ENCODE peak calls at places on chromosomes 2 and 18, in ten cellular contexts. X, K, Y, F, W, J, Z, E, H and T are unnamed samples.

GRCh38 chr2:162579986-162580385 is 236.1 kb downstream of the GCA start:
- DNase-seq in X (no peak), Y (no peak), H (no peak), J (no peak), F (no peak), K (peak), E (no peak), Z (peak), W (peak), T (no peak)

GRCh38 chr2:157364257-157364974 is 38.8 kb upstream of the ERMN start:
- DNase-seq in W (no peak), K (no peak), Y (no peak), J (no peak), Z (no peak), X (no peak), H (no peak), E (no peak), F (peak), T (no peak)

GRCh38 chr18:49708674-49709580 is 104.4 kb downstream of the ACAA2 start:
- DNase-seq in W (no peak), E (no peak), J (no peak), Y (no peak), F (no peak), Z (no peak), K (no peak), H (no peak), X (no peak), T (no peak)

GRCh38 chr2:238947920-238948710 is 100.2 kb downstream of the TWIST2 start:
- DNase-seq in E (peak), F (no peak), H (peak), K (no peak), X (no peak), Z (peak), Y (peak), J (no peak), W (no peak), T (no peak)

GRCh38 chr2:123419976-123420375 is 605.1 kb upstream of the CNTNAP5 start:
- DNase-seq in E (no peak), F (no peak), H (no peak), X (no peak), J (no peak), Z (no peak), Y (no peak), W (no peak), K (no peak), T (no peak)

GRCh38 chr2:5539281-5540211 is 152.6 kb upstream of the SOX11 start:
- DNase-seq in X (no peak), W (no peak), E (no peak), Z (no peak), Y (no peak), J (no peak), K (peak), F (no peak), H (no peak), T (no peak)

GRCh38 chr18:37716106-37716708 is 150.6 kb upstream of the CELF4 start:
- DNase-seq in Y (no peak), K (peak), X (no peak), J (no peak), W (no peak), E (no peak), H (no peak), F (no peak), Z (no peak), T (no peak)

GRCh38 chr18:79507546-79508480 is 112.1 kb downstream of the NFATC1 start:
- DNase-seq in Y (peak), W (no peak), X (peak), F (no peak), E (peak), Z (peak), J (no peak), K (peak), H (peak), T (no peak)

GRCh38 chr2:174836345-174836999 is 72.2 kb upstream of the CHRNA1 start:
- DNase-seq in J (no peak), K (peak), F (peak), Z (peak), W (no peak), E (no peak), X (no peak), Y (no peak), H (no peak), T (no peak)

GRCh38 chr18:29012364-29012763 is 835.4 kb upstream of the CDH2 start:
- DNase-seq in Z (no peak), Y (no peak), X (no peak), K (no peak), W (no peak), F (no peak), E (no peak), H (no peak), J (no peak), T (no peak)

GRCh38 chr2:187546762-187547333 is 7.4 kb downstream of the TFPI start:
- DNase-seq in F (no peak), X (no peak), Y (no peak), K (no peak), Z (peak), W (no peak), E (no peak), H (no peak), J (no peak), T (no peak)

GRCh38 chr2:200158586-200159365 is 147.7 kb upstream of the SPATS2L start:
- DNase-seq in J (no peak), E (no peak), K (no peak), W (no peak), X (no peak), F (no peak), Y (no peak), H (no peak), Z (no peak), T (no peak)

GRCh38 chr2:153510996-153511395 is 32.4 kb upstream of the RPRM start:
- DNase-seq in K (no peak), X (no peak), W (no peak), H (no peak), F (no peak), J (no peak), E (no peak), Y (no peak), Z (no peak), T (no peak)

GRCh38 chr2:209145941-209146681 is 277.7 kb upstream of the MAP2 start:
- DNase-seq in X (no peak), E (no peak), F (no peak), K (no peak), H (no peak), Z (no peak), W (no peak), J (no peak), Y (no peak), T (no peak)

GRCh38 chr18:34723143-34723542 is 13.0 kb downstream of the DTNA start:
- DNase-seq in J (no peak), Z (peak), H (no peak), E (no peak), F (no peak), K (no peak), Y (no peak), W (no peak), X (no peak), T (no peak)

GRCh38 chr2:38744399-38744780 is 6.8 kb downstream of the SRSF7 start:
- DNase-seq in Y (no peak), J (no peak), W (no peak), K (no peak), F (no peak), H (no peak), E (no peak), Z (no peak), X (no peak), T (no peak)

GRCh38 chr18:74530584-74530862 is 3.8 kb upstream of the CNDP1 start:
- DNase-seq in K (no peak), W (no peak), Y (no peak), X (no peak), Z (no peak), F (peak), H (no peak), J (no peak), E (no peak), T (no peak)

GRCh38 chr18:78085241-78086185 is 835.9 kb downstream of the GALR1 start:
- DNase-seq in E (no peak), J (no peak), X (no peak), F (no peak), K (no peak), Y (no peak), H (no peak), W (no peak), Z (no peak), T (no peak)

GRCh38 chr2:165432234-165432966 is 37.1 kb upstream of the CSRNP3 start:
- DNase-seq in W (no peak), H (no peak), J (no peak), Y (no peak), E (no peak), X (no peak), Z (no peak), F (no peak), K (no peak), T (no peak)

GRCh38 chr18:67260841-67261240 is 255.7 kb downstream of the DSEL start:
- DNase-seq in J (no peak), K (no peak), F (no peak), Z (peak), H (no peak), Y (no peak), E (no peak), W (no peak), X (no peak), T (no peak)

GRCh38 chr2:66573412-66573811 is 138.5 kb downstream of the MEIS1 start:
- DNase-seq in K (peak), Z (no peak), Y (no peak), X (no peak), H (no peak), W (no peak), J (no peak), E (no peak), F (no peak), T (no peak)

GRCh38 chr2:226514895-226515294 is 284.7 kb downstream of the IRS1 start:
- DNase-seq in K (no peak), W (no peak), X (no peak), F (no peak), H (no peak), J (no peak), Z (peak), Y (no peak), E (no peak), T (no peak)

GRCh38 chr2:233867993-233868532 is at the start of gene MSL3B:
- DNase-seq in Y (no peak), Z (peak), J (peak), X (peak), E (no peak), K (peak), F (peak), W (peak), H (peak), T (no peak)

GRCh38 chr2:177693658-177694334 is 301.2 kb downstream of the AGPS start:
- DNase-seq in Y (peak), J (no peak), W (no peak), X (no peak), K (no peak), E (no peak), Z (no peak), F (no peak), H (no peak), T (no peak)

GRCh38 chr2:173972636-173973035 is 7.5 kb upstream of the SP3 start:
- DNase-seq in W (no peak), X (no peak), F (no peak), Y (no peak), J (no peak), K (no peak), H (no peak), E (no peak), Z (no peak), T (no peak)

GRCh38 chr18:4842287-4842686 is 354.8 kb downstream of the AKAIN1 start:
- DNase-seq in H (no peak), K (no peak), X (no peak), Y (no peak), W (no peak), Z (no peak), F (no peak), E (no peak), J (no peak), T (no peak)

GRCh38 chr2:8059255-8059654 is 622.6 kb upstream of the ID2 start:
- DNase-seq in Z (no peak), W (no peak), Y (no peak), F (no peak), E (no peak), K (no peak), H (no peak), X (no peak), J (no peak), T (no peak)

DNA sequence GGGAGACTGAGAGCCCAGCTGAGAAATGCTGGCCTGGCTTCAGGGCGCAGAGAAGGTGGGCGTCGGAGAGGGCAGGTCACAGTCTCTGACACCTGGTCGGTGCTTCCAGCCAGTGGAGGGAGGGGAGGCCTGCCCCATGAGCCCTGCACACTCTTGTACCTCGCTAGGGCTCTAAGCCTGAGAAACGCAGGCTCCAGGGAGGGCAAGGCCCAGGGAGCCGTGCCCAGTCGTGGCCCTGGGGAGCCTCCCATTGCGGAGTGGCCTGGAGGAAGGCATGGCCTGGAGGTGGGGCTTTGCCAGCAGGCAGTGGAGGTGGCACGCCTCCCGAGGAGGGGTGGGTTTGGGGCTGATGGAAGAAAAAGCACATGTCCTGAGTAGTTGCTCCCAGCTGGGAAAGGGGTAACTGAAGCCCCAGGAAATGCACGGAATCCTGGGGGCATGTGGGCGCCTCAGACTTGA is 39.0 kb downstream of the MTERF4 start:
- DNase-seq in J (no peak), F (no peak), H (no peak), Y (peak), E (no peak), W (no peak), X (peak), K (no peak), Z (no peak), T (no peak)
- H3K4me3 ChIP-seq in J (no peak), F (no peak), H (no peak), Y (no peak), E (no peak), W (peak), X (no peak), K (no peak), Z (no peak), T (no peak)

DNA sequence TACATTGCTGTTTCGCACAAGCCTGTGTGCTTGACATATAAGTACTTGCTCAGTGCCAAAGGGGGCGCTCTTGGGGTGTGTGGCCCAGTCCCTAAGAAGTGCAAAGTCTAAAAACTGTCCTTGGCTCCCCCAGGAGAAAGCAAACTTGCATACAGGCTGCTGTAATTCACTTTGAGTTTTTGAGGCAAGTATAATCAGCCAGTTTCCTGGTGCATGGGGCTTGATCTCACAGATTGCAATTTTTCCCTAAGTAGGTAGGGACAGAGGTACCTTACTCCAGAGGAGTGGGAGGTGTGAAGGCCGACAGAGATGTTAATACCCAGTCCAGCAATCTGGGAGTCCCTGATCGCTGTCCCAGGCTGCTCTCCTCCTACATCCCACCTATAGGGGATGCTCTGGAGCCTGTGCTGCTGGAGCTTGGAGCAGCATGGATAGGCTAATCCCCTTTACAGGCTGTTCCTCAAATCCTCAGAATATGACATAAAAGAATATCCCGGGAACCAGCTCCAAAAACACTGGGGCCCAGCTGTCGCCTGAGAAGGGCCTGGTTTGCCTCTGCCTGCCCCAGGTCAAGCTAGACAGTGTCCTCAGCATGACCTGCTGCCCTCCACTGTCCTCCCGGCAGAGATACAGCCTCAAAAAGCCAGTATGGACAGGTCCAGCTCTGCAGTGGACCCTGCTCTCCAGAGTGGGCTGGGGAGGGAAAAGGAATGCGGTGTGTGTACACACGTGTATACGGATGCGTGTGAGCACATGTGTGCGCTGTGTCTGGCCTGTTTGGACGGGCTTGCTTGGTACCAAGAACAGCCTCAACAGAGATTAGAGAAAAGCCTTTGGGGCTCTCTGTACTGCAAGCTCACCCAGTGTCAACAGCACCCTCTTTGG is 136.6 kb upstream of the HAAO start:
- DNase-seq in J (no peak), Z (peak), H (no peak), X (no peak), Y (no peak), F (peak), K (peak), E (no peak), W (peak), T (no peak)
- H3K4me3 ChIP-seq in J (no peak), Z (no peak), H (no peak), X (no peak), Y (no peak), F (no peak), K (no peak), E (no peak), W (no peak), T (no peak)

DNA sequence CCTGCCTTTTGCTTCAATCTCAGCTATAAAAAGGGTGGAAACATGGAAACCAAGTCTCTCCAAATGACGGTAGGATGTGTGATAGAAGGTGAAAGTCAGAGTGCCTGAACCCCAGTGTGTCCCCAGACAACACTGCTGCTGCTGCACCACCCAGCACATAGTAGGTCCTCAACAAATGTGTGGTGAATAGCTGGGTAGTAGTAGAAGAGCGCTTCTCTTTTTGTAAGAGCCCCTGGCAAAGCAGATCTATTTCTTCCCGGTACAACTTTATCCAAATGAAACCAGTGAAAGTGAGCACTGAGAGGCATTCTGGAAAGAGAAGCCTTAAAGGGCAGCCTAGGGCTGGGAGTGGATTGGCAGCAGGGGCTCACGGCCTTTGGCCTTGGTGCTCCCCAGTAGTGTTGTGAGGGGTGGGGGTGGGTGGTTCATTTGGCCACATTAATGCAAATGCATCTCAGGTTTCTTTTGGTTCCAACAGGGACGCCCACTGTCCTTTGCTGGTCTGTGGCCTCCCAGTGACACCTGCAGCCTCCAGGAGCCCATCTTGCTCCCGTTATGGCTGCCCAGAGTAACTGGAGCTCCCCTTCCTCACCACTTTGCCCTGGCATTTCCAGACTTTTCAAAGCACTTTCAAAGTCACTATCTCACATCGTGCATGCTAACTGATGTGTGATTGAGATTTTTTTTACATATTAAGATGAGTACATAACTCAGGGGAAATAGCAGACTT is 304.3 kb upstream of the EPAS1 start:
- DNase-seq in X (no peak), F (no peak), Y (no peak), H (no peak), Z (no peak), E (no peak), J (no peak), W (no peak), K (no peak), T (no peak)
- H3K4me3 ChIP-seq in X (no peak), F (no peak), Y (no peak), H (no peak), Z (no peak), E (no peak), J (no peak), W (no peak), K (no peak), T (no peak)

DNA sequence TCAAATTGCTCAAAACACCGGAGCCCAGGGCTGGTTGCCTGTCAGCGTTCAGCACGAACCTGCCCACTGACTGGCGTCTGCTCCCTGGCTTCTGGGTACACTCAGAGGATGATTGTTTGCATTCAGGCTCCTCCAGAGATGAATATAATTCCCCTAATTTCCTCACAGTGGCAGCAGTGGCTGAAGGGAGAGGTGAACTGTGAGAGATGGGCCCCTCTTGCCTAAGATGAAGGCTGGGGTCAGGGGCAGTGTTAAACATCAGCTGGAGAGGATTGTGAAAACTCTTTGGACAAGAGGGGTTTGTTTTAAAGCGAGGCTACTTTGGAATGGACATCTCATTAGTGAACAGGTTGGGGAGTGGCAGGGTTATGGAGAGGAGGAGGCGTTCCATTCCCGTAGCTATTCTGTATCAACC is 31.0 kb downstream of the TCF7L1 start:
- DNase-seq in F (no peak), X (no peak), W (peak), E (no peak), Z (no peak), H (no peak), K (no peak), J (no peak), Y (no peak), T (no peak)
- H3K4me3 ChIP-seq in F (no peak), X (no peak), W (no peak), E (no peak), Z (no peak), H (no peak), K (no peak), J (no peak), Y (no peak), T (no peak)

DNA sequence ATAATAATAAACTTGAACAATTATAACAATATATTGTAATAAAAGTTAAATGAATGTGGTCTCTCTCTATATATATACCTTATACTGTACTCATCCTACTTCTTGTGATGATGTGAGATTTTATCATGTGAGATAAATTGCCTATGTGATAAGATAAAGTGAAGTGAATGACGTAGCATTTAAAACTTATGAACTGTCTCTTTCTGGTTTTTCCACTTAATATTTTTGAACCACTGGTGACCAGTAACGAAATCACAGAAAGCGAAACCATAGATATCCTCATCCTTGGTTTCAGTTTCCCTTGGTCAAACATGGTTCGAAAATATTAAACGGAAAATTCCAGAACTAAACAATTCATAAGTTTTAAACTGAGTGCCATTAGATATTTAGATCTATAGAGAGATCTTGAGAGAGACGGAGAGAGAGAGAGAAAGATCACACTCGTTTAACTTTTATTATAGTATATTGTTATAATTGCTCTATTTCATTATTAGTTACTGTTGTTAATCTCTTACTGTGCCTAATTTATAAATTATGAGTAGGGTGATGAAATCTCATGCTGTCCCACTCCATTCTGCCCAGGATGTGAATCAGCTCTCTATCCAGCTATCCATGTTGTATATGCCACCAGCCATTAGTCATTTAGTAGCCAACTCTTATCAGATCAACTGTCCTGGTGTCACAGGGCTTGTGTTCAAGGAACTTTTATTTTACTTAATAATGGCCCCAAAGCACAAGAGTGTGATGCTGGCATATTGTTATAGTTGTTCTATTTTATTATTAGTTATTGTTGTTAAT is 156.8 kb downstream of the THADA start:
- DNase-seq in Y (no peak), J (no peak), E (no peak), H (no peak), K (no peak), Z (peak), W (no peak), X (no peak), F (no peak), T (no peak)
- H3K4me3 ChIP-seq in Y (no peak), J (no peak), E (no peak), H (no peak), K (no peak), Z (no peak), W (no peak), X (no peak), F (no peak), T (no peak)

GRCh38 chr2:60319031-60319547 is 234.4 kb downstream of the BCL11A start:
- DNase-seq in W (no peak), J (no peak), Y (no peak), H (no peak), Z (no peak), F (no peak), X (no peak), K (no peak), E (no peak), T (no peak)
- H3K4me3 ChIP-seq in W (no peak), J (no peak), Y (no peak), H (no peak), Z (no peak), F (no peak), X (no peak), K (no peak), E (no peak), T (no peak)